ENCODE peak calls at places on chromosomes 13 and 19, in four cellular contexts. O is neuronal stem cell, D is mesenchymal stem cell, U is IMR-90. K is an unnamed sample.

GRCh38 chr19:48354332-48354992 is 9.3 kb downstream of the TMEM143 start:
- DNase-seq in U (peak; percentile 46), D (peak; percentile 39), O (no peak), K (no peak)

GRCh38 chr13:93867481-93867880 is 612.0 kb downstream of the DCT start:
- DNase-seq in U (peak; percentile 95), O (no peak), D (peak; percentile 28), K (no peak)

GRCh38 chr13:94585543-94586101 is 10.3 kb downstream of the TGDS start:
- DNase-seq in D (no peak), U (no peak), O (no peak), K (no peak)

GRCh38 chr13:37595162-37595561 is 3.4 kb downstream of the POSTN start:
- DNase-seq in O (no peak), U (peak; percentile 47), D (peak; percentile 54), K (no peak)

GRCh38 chr19:58563034-58563573 is 4.7 kb upstream of the UBE2M start:
- DNase-seq in O (no peak), D (no peak), U (no peak), K (no peak)

GRCh38 chr13:106530209-106530906 is 5.1 kb downstream of the EFNB2 start:
- DNase-seq in D (no peak), U (no peak), O (no peak), K (peak; percentile 80)

GRCh38 chr19:10817291-10818038 is 18.5 kb downstream of the TMED1 start:
- DNase-seq in O (no peak), D (peak; percentile 67), U (peak; percentile 98), K (no peak)

GRCh38 chr19:29539668-29540067 is 13.9 kb downstream of the VSTM2B start:
- DNase-seq in O (no peak), D (no peak), U (no peak), K (no peak)

GRCh38 chr19:49513746-49514118 is 1.3 kb downstream of the FCGRT start:
- DNase-seq in O (no peak), U (no peak), D (no peak), K (peak; percentile 89)

GRCh38 chr13:51704399-51705306 is 99.3 kb downstream of the DHRS12 start:
- DNase-seq in D (no peak), U (no peak), O (no peak), K (no peak)

DNA sequence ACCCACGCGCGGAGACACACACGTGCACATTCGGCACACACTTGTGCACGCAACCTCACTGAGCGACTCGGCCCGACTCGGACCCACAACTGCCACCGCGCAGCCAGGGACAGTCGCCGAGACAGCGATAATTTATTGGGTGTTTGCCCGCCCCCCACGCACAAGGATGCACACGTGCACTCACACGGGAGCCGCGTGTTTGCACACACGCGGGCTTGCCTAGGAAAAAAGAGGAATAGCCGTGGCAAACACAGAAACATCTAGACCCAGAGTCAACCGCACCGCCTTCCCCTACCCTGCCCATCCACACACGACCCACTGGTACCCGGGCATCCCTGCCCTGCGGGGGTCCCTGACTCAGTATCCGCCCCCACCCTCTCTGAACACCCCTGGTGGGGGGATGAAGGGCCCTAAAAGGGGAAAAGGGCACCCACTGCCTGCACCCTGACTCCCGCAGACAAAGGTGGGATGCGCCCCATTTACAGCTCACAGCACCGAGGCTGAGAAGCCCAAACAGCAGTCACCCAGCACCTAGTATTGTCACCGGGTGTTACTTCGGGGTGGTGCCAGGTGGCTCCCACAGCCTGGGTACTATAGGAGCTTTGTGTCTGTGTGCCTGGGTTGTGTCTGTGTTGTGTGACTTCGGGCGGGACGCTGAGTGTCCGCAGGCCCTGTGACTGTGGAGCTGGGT is 1.0 kb upstream of the SSBP4 start:
- DNase-seq in U (no peak), D (no peak), O (no peak), K (no peak)
- H2BK5ac ChIP-seq in U (peak overlapping the region; percentile 71), D (peak overlapping the region; percentile 35), O (peak overlapping the region; percentile 89), K (peak overlapping the region; percentile 55)

DNA sequence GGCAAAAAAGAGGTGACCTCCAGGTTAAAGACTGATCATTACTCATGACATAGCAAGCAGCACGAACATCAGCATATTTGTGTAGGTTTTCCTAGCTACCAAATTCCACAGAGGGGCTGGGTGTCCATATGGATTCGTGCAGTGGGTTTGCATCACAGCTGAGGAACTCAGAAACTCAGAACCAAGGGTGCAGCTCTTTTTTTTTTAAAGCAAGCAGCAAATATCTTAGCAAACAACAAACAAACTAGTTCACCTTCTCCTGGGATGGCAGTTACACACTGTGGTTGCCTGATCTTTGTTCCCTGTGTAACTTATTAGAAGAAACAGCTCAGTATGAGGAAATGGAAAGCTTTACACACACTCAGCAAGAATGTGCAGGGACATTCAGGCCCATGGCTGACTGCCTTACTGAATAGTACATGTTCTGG is 4.1 kb downstream of the NDFIP2 start:
- DNase-seq in O (no peak), U (peak; percentile 83), D (peak; percentile 92), K (peak; percentile 95)
- H3K18ac ChIP-seq in O (no peak overlapping the region), U (peak overlapping the region; percentile 22), D (no peak overlapping the region), K (no peak overlapping the region)

DNA sequence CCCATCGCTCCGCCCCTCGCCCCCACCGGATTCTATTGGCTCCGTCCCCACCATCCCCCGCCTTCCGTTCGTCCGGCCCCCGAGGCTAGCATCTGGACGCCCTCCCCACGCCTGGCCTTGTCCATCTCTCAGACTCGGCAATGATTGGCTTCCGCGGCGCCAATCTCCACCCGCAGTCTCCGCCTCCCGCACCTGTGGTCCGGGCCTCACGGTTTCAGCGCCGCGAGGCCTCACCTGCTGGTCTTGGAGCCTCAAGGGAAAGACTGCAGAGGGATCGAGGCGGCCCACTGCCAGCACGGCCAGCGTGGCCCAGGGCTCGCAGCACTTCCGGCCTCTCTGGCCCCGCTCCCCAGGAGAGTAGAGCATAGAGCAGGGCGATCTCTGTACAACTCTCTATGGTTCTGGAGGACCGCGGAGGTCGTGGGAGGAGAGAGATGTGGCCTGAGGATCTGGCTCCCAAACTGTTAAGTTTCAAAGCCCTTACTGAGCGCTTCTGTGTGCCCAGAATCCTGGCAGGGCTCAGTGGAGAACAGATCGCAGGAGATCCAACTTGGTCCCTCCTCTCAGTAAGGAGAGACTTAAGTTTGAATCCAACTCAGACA is at the start of gene ERCC1:
- DNase-seq in D (peak; percentile 97), O (peak; percentile 94), U (peak; percentile 94), K (peak; percentile 98)
- H4K91ac ChIP-seq in D (peak within 1 kb of the TSS; percentile 94), O (no peak within 1 kb of the TSS), U (peak within 1 kb of the TSS; percentile 98), K (peak within 1 kb of the TSS; percentile 94)

GRCh38 chr19:30897034-30897433 is 452.2 kb downstream of the TSHZ3 start:
- DNase-seq in D (no peak), U (no peak), O (no peak), K (no peak)
- H2BK5ac ChIP-seq in D (no peak overlapping the region), U (no peak overlapping the region), O (no peak overlapping the region), K (no peak overlapping the region)

K was measured in trophoblast cell.